ENCODE peak calls at places on chromosomes 13 and 19, in six cellular contexts. One of them, this sample, is unnamed.

GRCh38 chr19:49017041-49017665 is at the start of gene LHB:
- DNase-seq in astrocyte of the spinal cord: no peak
- DNase-seq in H1: no peak
- DNase-seq in Caki2: no peak
- DNase-seq in GM12865: no peak
- DNase-seq in AG04449: no peak
- DNase-seq in this sample: no peak

GRCh38 chr19:51531349-51532315 is at the start of gene SIGLEC6:
- DNase-seq in astrocyte of the spinal cord: no peak
- DNase-seq in H1: no peak
- DNase-seq in Caki2: no peak
- DNase-seq in GM12865: peak
- DNase-seq in AG04449: no peak
- DNase-seq in this sample: peak

GRCh38 chr19:51448011-51448744 is 10.1 kb downstream of the SIGLEC8 start:
- DNase-seq in astrocyte of the spinal cord: no peak
- DNase-seq in H1: no peak
- DNase-seq in Caki2: no peak
- DNase-seq in GM12865: peak
- DNase-seq in AG04449: no peak
- DNase-seq in this sample: peak

GRCh38 chr19:38580080-38580479 is 37.7 kb downstream of the MAP4K1 start:
- DNase-seq in astrocyte of the spinal cord: no peak
- DNase-seq in H1: no peak
- DNase-seq in Caki2: no peak
- DNase-seq in GM12865: no peak
- DNase-seq in AG04449: no peak
- DNase-seq in this sample: no peak

GRCh38 chr13:33110713-33111413 is 94.6 kb downstream of the KL start:
- DNase-seq in astrocyte of the spinal cord: peak
- DNase-seq in H1: no peak
- DNase-seq in Caki2: no peak
- DNase-seq in GM12865: peak
- DNase-seq in AG04449: no peak
- DNase-seq in this sample: no peak

GRCh38 chr19:16180611-16181010 is 4.6 kb upstream of the FAM32A start:
- DNase-seq in astrocyte of the spinal cord: peak
- DNase-seq in H1: no peak
- DNase-seq in Caki2: peak
- DNase-seq in GM12865: no peak
- DNase-seq in AG04449: peak
- DNase-seq in this sample: no peak

GRCh38 chr13:30479154-30479553 is 13.4 kb upstream of the HMGB1 start:
- DNase-seq in astrocyte of the spinal cord: no peak
- DNase-seq in H1: no peak
- DNase-seq in Caki2: no peak
- DNase-seq in GM12865: no peak
- DNase-seq in AG04449: no peak
- DNase-seq in this sample: no peak

GRCh38 chr19:45595814-45596213 is 6.2 kb downstream of the GPR4 start:
- DNase-seq in astrocyte of the spinal cord: no peak
- DNase-seq in H1: no peak
- DNase-seq in Caki2: no peak
- DNase-seq in GM12865: no peak
- DNase-seq in AG04449: no peak
- DNase-seq in this sample: no peak

GRCh38 chr13:50158385-50159165 is 143.3 kb downstream of the KCNRG start:
- DNase-seq in astrocyte of the spinal cord: no peak
- DNase-seq in H1: no peak
- DNase-seq in Caki2: no peak
- DNase-seq in GM12865: peak
- DNase-seq in AG04449: no peak
- DNase-seq in this sample: no peak

GRCh38 chr13:91576590-91576989 is 178.2 kb downstream of the GPC5 start:
- DNase-seq in astrocyte of the spinal cord: no peak
- DNase-seq in H1: peak
- DNase-seq in Caki2: no peak
- DNase-seq in GM12865: peak
- DNase-seq in AG04449: no peak
- DNase-seq in this sample: peak

GRCh38 chr13:21395953-21396352 is 63.1 kb downstream of the ZDHHC20 start:
- DNase-seq in astrocyte of the spinal cord: no peak
- DNase-seq in H1: no peak
- DNase-seq in Caki2: no peak
- DNase-seq in GM12865: no peak
- DNase-seq in AG04449: no peak
- DNase-seq in this sample: peak

GRCh38 chr13:41622545-41623429 is 165.4 kb downstream of the RGCC start:
- DNase-seq in astrocyte of the spinal cord: peak
- DNase-seq in H1: no peak
- DNase-seq in Caki2: no peak
- DNase-seq in GM12865: peak
- DNase-seq in AG04449: no peak
- DNase-seq in this sample: no peak

GRCh38 chr19:17441241-17442135 is 7.0 kb downstream of the TMEM221 start:
- DNase-seq in astrocyte of the spinal cord: peak
- DNase-seq in H1: no peak
- DNase-seq in Caki2: peak
- DNase-seq in GM12865: peak
- DNase-seq in AG04449: no peak
- DNase-seq in this sample: peak

GRCh38 chr19:16134510-16134909 is 9.0 kb upstream of the HSH2D start:
- DNase-seq in astrocyte of the spinal cord: no peak
- DNase-seq in H1: no peak
- DNase-seq in Caki2: no peak
- DNase-seq in GM12865: peak
- DNase-seq in AG04449: no peak
- DNase-seq in this sample: peak

GRCh38 chr19:53123400-53123799 is 9.3 kb downstream of the ZNF415 start:
- DNase-seq in astrocyte of the spinal cord: no peak
- DNase-seq in H1: no peak
- DNase-seq in Caki2: no peak
- DNase-seq in GM12865: no peak
- DNase-seq in AG04449: no peak
- DNase-seq in this sample: no peak

GRCh38 chr13:111076156-111077013 is 38.7 kb upstream of the ARHGEF7 start:
- DNase-seq in astrocyte of the spinal cord: no peak
- DNase-seq in H1: no peak
- DNase-seq in Caki2: no peak
- DNase-seq in GM12865: no peak
- DNase-seq in AG04449: no peak
- DNase-seq in this sample: no peak

GRCh38 chr13:23586336-23586735 is 16.1 kb downstream of the TNFRSF19 start:
- DNase-seq in astrocyte of the spinal cord: no peak
- DNase-seq in H1: no peak
- DNase-seq in Caki2: no peak
- DNase-seq in GM12865: no peak
- DNase-seq in AG04449: no peak
- DNase-seq in this sample: no peak

GRCh38 chr13:25827986-25828385 is 223.8 kb downstream of the SHISA2 start:
- DNase-seq in astrocyte of the spinal cord: no peak
- DNase-seq in H1: no peak
- DNase-seq in Caki2: no peak
- DNase-seq in GM12865: no peak
- DNase-seq in AG04449: no peak
- DNase-seq in this sample: no peak

GRCh38 chr19:6739884-6740588 is 556 bp downstream of the TRIP10 start:
- DNase-seq in astrocyte of the spinal cord: peak
- DNase-seq in H1: no peak
- DNase-seq in Caki2: peak
- DNase-seq in GM12865: peak
- DNase-seq in AG04449: no peak
- DNase-seq in this sample: peak

GRCh38 chr19:10718205-10719196 is 622 bp downstream of the DNM2 start:
- DNase-seq in astrocyte of the spinal cord: peak
- DNase-seq in H1: no peak
- DNase-seq in Caki2: no peak
- DNase-seq in GM12865: peak
- DNase-seq in AG04449: no peak
- DNase-seq in this sample: peak

GRCh38 chr19:16496613-16496983 is 404 bp downstream of the C19orf44 start:
- DNase-seq in astrocyte of the spinal cord: peak
- DNase-seq in H1: no peak
- DNase-seq in Caki2: no peak
- DNase-seq in GM12865: no peak
- DNase-seq in AG04449: no peak
- DNase-seq in this sample: no peak

GRCh38 chr13:33271759-33272158 is 13.8 kb downstream of the STARD13 start:
- DNase-seq in astrocyte of the spinal cord: no peak
- DNase-seq in H1: no peak
- DNase-seq in Caki2: no peak
- DNase-seq in GM12865: no peak
- DNase-seq in AG04449: no peak
- DNase-seq in this sample: no peak

GRCh38 chr19:15934332-15935078 is at the start of gene CYP4F11:
- DNase-seq in astrocyte of the spinal cord: no peak
- DNase-seq in H1: no peak
- DNase-seq in Caki2: peak
- DNase-seq in GM12865: no peak
- DNase-seq in AG04449: no peak
- DNase-seq in this sample: peak

GRCh38 chr13:30065181-30065580 is 214.8 kb upstream of the UBL3 start:
- DNase-seq in astrocyte of the spinal cord: no peak
- DNase-seq in H1: no peak
- DNase-seq in Caki2: no peak
- DNase-seq in GM12865: no peak
- DNase-seq in AG04449: no peak
- DNase-seq in this sample: peak

GRCh38 chr19:46726551-46726950 is 9.6 kb upstream of the PRKD2 start:
- DNase-seq in astrocyte of the spinal cord: no peak
- DNase-seq in H1: no peak
- DNase-seq in Caki2: no peak
- DNase-seq in GM12865: no peak
- DNase-seq in AG04449: no peak
- DNase-seq in this sample: peak